ENCODE peak calls at places on chromosome 13, in six cellular contexts. One of them, this sample, is unnamed.

GRCh38 chr13:90205911-90206310 is 1141.6 kb upstream of the MIR17HG start:
- DNase-seq in activated naive CD8-positive, alpha-beta T cell treated with anti-CD3 and anti-CD28 coated beads for 36 hours: no peak
- DNase-seq in stimulated activated CD8-positive, alpha-beta memory T cell treated with anti-CD3 and anti-CD28 coated beads, Interleukin-7, amount 100 ng/mL, for 1 hour: no peak
- DNase-seq in HT1080: peak; percentile 2
- DNase-seq in NCI-H1092 treated with DMSO at 0.1 percent for 48 hours: no peak
- DNase-seq in activated CD8-positive, alpha-beta T cell treated with anti-CD3 and anti-CD28 coated beads, Interleukin-2, amount 10 ng/mL, durations not matched to agents 7 days and 5 days: no peak
- DNase-seq in this sample: no peak

GRCh38 chr13:100513987-100514670 is 74.5 kb downstream of the GGACT start:
- DNase-seq in activated naive CD8-positive, alpha-beta T cell treated with anti-CD3 and anti-CD28 coated beads for 36 hours: no peak
- DNase-seq in stimulated activated CD8-positive, alpha-beta memory T cell treated with anti-CD3 and anti-CD28 coated beads, Interleukin-7, amount 100 ng/mL, for 1 hour: no peak
- DNase-seq in HT1080: no peak
- DNase-seq in NCI-H1092 treated with DMSO at 0.1 percent for 48 hours: peak; percentile 90
- DNase-seq in activated CD8-positive, alpha-beta T cell treated with anti-CD3 and anti-CD28 coated beads, Interleukin-2, amount 10 ng/mL, durations not matched to agents 7 days and 5 days: no peak
- DNase-seq in this sample: no peak

GRCh38 chr13:110405597-110406450 is 98.7 kb downstream of the COL4A2 start:
- DNase-seq in activated naive CD8-positive, alpha-beta T cell treated with anti-CD3 and anti-CD28 coated beads for 36 hours: peak; percentile 26
- DNase-seq in stimulated activated CD8-positive, alpha-beta memory T cell treated with anti-CD3 and anti-CD28 coated beads, Interleukin-7, amount 100 ng/mL, for 1 hour: no peak
- DNase-seq in HT1080: peak; percentile 75
- DNase-seq in NCI-H1092 treated with DMSO at 0.1 percent for 48 hours: no peak
- DNase-seq in activated CD8-positive, alpha-beta T cell treated with anti-CD3 and anti-CD28 coated beads, Interleukin-2, amount 10 ng/mL, durations not matched to agents 7 days and 5 days: no peak
- DNase-seq in this sample: no peak

GRCh38 chr13:39815345-39816111 is 160.1 kb downstream of the COG6 start:
- DNase-seq in activated naive CD8-positive, alpha-beta T cell treated with anti-CD3 and anti-CD28 coated beads for 36 hours: no peak
- DNase-seq in stimulated activated CD8-positive, alpha-beta memory T cell treated with anti-CD3 and anti-CD28 coated beads, Interleukin-7, amount 100 ng/mL, for 1 hour: no peak
- DNase-seq in HT1080: no peak
- DNase-seq in NCI-H1092 treated with DMSO at 0.1 percent for 48 hours: no peak
- DNase-seq in activated CD8-positive, alpha-beta T cell treated with anti-CD3 and anti-CD28 coated beads, Interleukin-2, amount 10 ng/mL, durations not matched to agents 7 days and 5 days: no peak
- DNase-seq in this sample: no peak

GRCh38 chr13:93344048-93344447 is 117.4 kb downstream of the GPC6 start:
- DNase-seq in activated naive CD8-positive, alpha-beta T cell treated with anti-CD3 and anti-CD28 coated beads for 36 hours: no peak
- DNase-seq in stimulated activated CD8-positive, alpha-beta memory T cell treated with anti-CD3 and anti-CD28 coated beads, Interleukin-7, amount 100 ng/mL, for 1 hour: no peak
- DNase-seq in HT1080: no peak
- DNase-seq in NCI-H1092 treated with DMSO at 0.1 percent for 48 hours: no peak
- DNase-seq in activated CD8-positive, alpha-beta T cell treated with anti-CD3 and anti-CD28 coated beads, Interleukin-2, amount 10 ng/mL, durations not matched to agents 7 days and 5 days: no peak
- DNase-seq in this sample: no peak

GRCh38 chr13:51814825-51815650 is 11.1 kb upstream of the DHRS12 start:
- DNase-seq in activated naive CD8-positive, alpha-beta T cell treated with anti-CD3 and anti-CD28 coated beads for 36 hours: peak; percentile 74
- DNase-seq in stimulated activated CD8-positive, alpha-beta memory T cell treated with anti-CD3 and anti-CD28 coated beads, Interleukin-7, amount 100 ng/mL, for 1 hour: peak; percentile 61
- DNase-seq in HT1080: peak; percentile 68
- DNase-seq in NCI-H1092 treated with DMSO at 0.1 percent for 48 hours: peak; percentile 59
- DNase-seq in activated CD8-positive, alpha-beta T cell treated with anti-CD3 and anti-CD28 coated beads, Interleukin-2, amount 10 ng/mL, durations not matched to agents 7 days and 5 days: peak; percentile 88
- DNase-seq in this sample: peak; percentile 30

GRCh38 chr13:82356667-82357066 is 1525.6 kb downstream of the SLITRK1 start:
- DNase-seq in activated naive CD8-positive, alpha-beta T cell treated with anti-CD3 and anti-CD28 coated beads for 36 hours: no peak
- DNase-seq in stimulated activated CD8-positive, alpha-beta memory T cell treated with anti-CD3 and anti-CD28 coated beads, Interleukin-7, amount 100 ng/mL, for 1 hour: no peak
- DNase-seq in HT1080: peak; percentile 5
- DNase-seq in NCI-H1092 treated with DMSO at 0.1 percent for 48 hours: peak; percentile 18
- DNase-seq in activated CD8-positive, alpha-beta T cell treated with anti-CD3 and anti-CD28 coated beads, Interleukin-2, amount 10 ng/mL, durations not matched to agents 7 days and 5 days: no peak
- DNase-seq in this sample: no peak

GRCh38 chr13:96822900-96823299 is 171.4 kb downstream of the OXGR1 start:
- DNase-seq in activated naive CD8-positive, alpha-beta T cell treated with anti-CD3 and anti-CD28 coated beads for 36 hours: no peak
- DNase-seq in stimulated activated CD8-positive, alpha-beta memory T cell treated with anti-CD3 and anti-CD28 coated beads, Interleukin-7, amount 100 ng/mL, for 1 hour: no peak
- DNase-seq in HT1080: peak; percentile 47
- DNase-seq in NCI-H1092 treated with DMSO at 0.1 percent for 48 hours: peak; percentile 38
- DNase-seq in activated CD8-positive, alpha-beta T cell treated with anti-CD3 and anti-CD28 coated beads, Interleukin-2, amount 10 ng/mL, durations not matched to agents 7 days and 5 days: no peak
- DNase-seq in this sample: no peak

GRCh38 chr13:80630685-80631121 is 289.8 kb upstream of the SPRY2 start:
- DNase-seq in activated naive CD8-positive, alpha-beta T cell treated with anti-CD3 and anti-CD28 coated beads for 36 hours: no peak
- DNase-seq in stimulated activated CD8-positive, alpha-beta memory T cell treated with anti-CD3 and anti-CD28 coated beads, Interleukin-7, amount 100 ng/mL, for 1 hour: no peak
- DNase-seq in HT1080: peak; percentile 58
- DNase-seq in NCI-H1092 treated with DMSO at 0.1 percent for 48 hours: peak; percentile 31
- DNase-seq in activated CD8-positive, alpha-beta T cell treated with anti-CD3 and anti-CD28 coated beads, Interleukin-2, amount 10 ng/mL, durations not matched to agents 7 days and 5 days: no peak
- DNase-seq in this sample: no peak

GRCh38 chr13:113781571-113781970 is 22.5 kb downstream of the TMEM255B start:
- DNase-seq in activated naive CD8-positive, alpha-beta T cell treated with anti-CD3 and anti-CD28 coated beads for 36 hours: no peak
- DNase-seq in stimulated activated CD8-positive, alpha-beta memory T cell treated with anti-CD3 and anti-CD28 coated beads, Interleukin-7, amount 100 ng/mL, for 1 hour: no peak
- DNase-seq in HT1080: no peak
- DNase-seq in NCI-H1092 treated with DMSO at 0.1 percent for 48 hours: no peak
- DNase-seq in activated CD8-positive, alpha-beta T cell treated with anti-CD3 and anti-CD28 coated beads, Interleukin-2, amount 10 ng/mL, durations not matched to agents 7 days and 5 days: no peak
- DNase-seq in this sample: no peak

GRCh38 chr13:99812611-99813010 is 159.0 kb downstream of the ZIC5 start:
- DNase-seq in activated naive CD8-positive, alpha-beta T cell treated with anti-CD3 and anti-CD28 coated beads for 36 hours: no peak
- DNase-seq in stimulated activated CD8-positive, alpha-beta memory T cell treated with anti-CD3 and anti-CD28 coated beads, Interleukin-7, amount 100 ng/mL, for 1 hour: no peak
- DNase-seq in HT1080: peak; percentile 92
- DNase-seq in NCI-H1092 treated with DMSO at 0.1 percent for 48 hours: no peak
- DNase-seq in activated CD8-positive, alpha-beta T cell treated with anti-CD3 and anti-CD28 coated beads, Interleukin-2, amount 10 ng/mL, durations not matched to agents 7 days and 5 days: no peak
- DNase-seq in this sample: peak; percentile 97

GRCh38 chr13:39956036-39956435 is 300.6 kb downstream of the COG6 start:
- DNase-seq in activated naive CD8-positive, alpha-beta T cell treated with anti-CD3 and anti-CD28 coated beads for 36 hours: peak; percentile 47
- DNase-seq in stimulated activated CD8-positive, alpha-beta memory T cell treated with anti-CD3 and anti-CD28 coated beads, Interleukin-7, amount 100 ng/mL, for 1 hour: no peak
- DNase-seq in HT1080: no peak
- DNase-seq in NCI-H1092 treated with DMSO at 0.1 percent for 48 hours: no peak
- DNase-seq in activated CD8-positive, alpha-beta T cell treated with anti-CD3 and anti-CD28 coated beads, Interleukin-2, amount 10 ng/mL, durations not matched to agents 7 days and 5 days: peak; percentile 36
- DNase-seq in this sample: no peak

GRCh38 chr13:30373727-30374126 is 48.6 kb upstream of the UBE2L5 start:
- DNase-seq in activated naive CD8-positive, alpha-beta T cell treated with anti-CD3 and anti-CD28 coated beads for 36 hours: no peak
- DNase-seq in stimulated activated CD8-positive, alpha-beta memory T cell treated with anti-CD3 and anti-CD28 coated beads, Interleukin-7, amount 100 ng/mL, for 1 hour: no peak
- DNase-seq in HT1080: no peak
- DNase-seq in NCI-H1092 treated with DMSO at 0.1 percent for 48 hours: no peak
- DNase-seq in activated CD8-positive, alpha-beta T cell treated with anti-CD3 and anti-CD28 coated beads, Interleukin-2, amount 10 ng/mL, durations not matched to agents 7 days and 5 days: peak; percentile 60
- DNase-seq in this sample: no peak

GRCh38 chr13:76783798-76784197 is 102.4 kb downstream of the KCTD12 start:
- DNase-seq in activated naive CD8-positive, alpha-beta T cell treated with anti-CD3 and anti-CD28 coated beads for 36 hours: no peak
- DNase-seq in stimulated activated CD8-positive, alpha-beta memory T cell treated with anti-CD3 and anti-CD28 coated beads, Interleukin-7, amount 100 ng/mL, for 1 hour: no peak
- DNase-seq in HT1080: no peak
- DNase-seq in NCI-H1092 treated with DMSO at 0.1 percent for 48 hours: no peak
- DNase-seq in activated CD8-positive, alpha-beta T cell treated with anti-CD3 and anti-CD28 coated beads, Interleukin-2, amount 10 ng/mL, durations not matched to agents 7 days and 5 days: no peak
- DNase-seq in this sample: no peak

GRCh38 chr13:49063526-49063925 is 87.8 kb downstream of the FNDC3A start:
- DNase-seq in activated naive CD8-positive, alpha-beta T cell treated with anti-CD3 and anti-CD28 coated beads for 36 hours: no peak
- DNase-seq in stimulated activated CD8-positive, alpha-beta memory T cell treated with anti-CD3 and anti-CD28 coated beads, Interleukin-7, amount 100 ng/mL, for 1 hour: no peak
- DNase-seq in HT1080: no peak
- DNase-seq in NCI-H1092 treated with DMSO at 0.1 percent for 48 hours: no peak
- DNase-seq in activated CD8-positive, alpha-beta T cell treated with anti-CD3 and anti-CD28 coated beads, Interleukin-2, amount 10 ng/mL, durations not matched to agents 7 days and 5 days: no peak
- DNase-seq in this sample: no peak

GRCh38 chr13:114068723-114069322 is 63.6 kb downstream of the RASA3 start:
- DNase-seq in activated naive CD8-positive, alpha-beta T cell treated with anti-CD3 and anti-CD28 coated beads for 36 hours: no peak
- DNase-seq in stimulated activated CD8-positive, alpha-beta memory T cell treated with anti-CD3 and anti-CD28 coated beads, Interleukin-7, amount 100 ng/mL, for 1 hour: no peak
- DNase-seq in HT1080: no peak
- DNase-seq in NCI-H1092 treated with DMSO at 0.1 percent for 48 hours: no peak
- DNase-seq in activated CD8-positive, alpha-beta T cell treated with anti-CD3 and anti-CD28 coated beads, Interleukin-2, amount 10 ng/mL, durations not matched to agents 7 days and 5 days: no peak
- DNase-seq in this sample: no peak

GRCh38 chr13:29640665-29641064 is 45.2 kb upstream of the SLC7A1 start:
- DNase-seq in activated naive CD8-positive, alpha-beta T cell treated with anti-CD3 and anti-CD28 coated beads for 36 hours: no peak
- DNase-seq in stimulated activated CD8-positive, alpha-beta memory T cell treated with anti-CD3 and anti-CD28 coated beads, Interleukin-7, amount 100 ng/mL, for 1 hour: no peak
- DNase-seq in HT1080: no peak
- DNase-seq in NCI-H1092 treated with DMSO at 0.1 percent for 48 hours: no peak
- DNase-seq in activated CD8-positive, alpha-beta T cell treated with anti-CD3 and anti-CD28 coated beads, Interleukin-2, amount 10 ng/mL, durations not matched to agents 7 days and 5 days: no peak
- DNase-seq in this sample: no peak

GRCh38 chr13:70960841-70961443 is 852.7 kb upstream of the KLHL1 start:
- DNase-seq in activated naive CD8-positive, alpha-beta T cell treated with anti-CD3 and anti-CD28 coated beads for 36 hours: no peak
- DNase-seq in stimulated activated CD8-positive, alpha-beta memory T cell treated with anti-CD3 and anti-CD28 coated beads, Interleukin-7, amount 100 ng/mL, for 1 hour: no peak
- DNase-seq in HT1080: no peak
- DNase-seq in NCI-H1092 treated with DMSO at 0.1 percent for 48 hours: peak; percentile 53
- DNase-seq in activated CD8-positive, alpha-beta T cell treated with anti-CD3 and anti-CD28 coated beads, Interleukin-2, amount 10 ng/mL, durations not matched to agents 7 days and 5 days: peak; percentile 21
- DNase-seq in this sample: peak; percentile 11

GRCh38 chr13:70107498-70108271 is at the start of gene ATXN8OS:
- DNase-seq in activated naive CD8-positive, alpha-beta T cell treated with anti-CD3 and anti-CD28 coated beads for 36 hours: peak; percentile 0
- DNase-seq in stimulated activated CD8-positive, alpha-beta memory T cell treated with anti-CD3 and anti-CD28 coated beads, Interleukin-7, amount 100 ng/mL, for 1 hour: no peak
- DNase-seq in HT1080: no peak
- DNase-seq in NCI-H1092 treated with DMSO at 0.1 percent for 48 hours: peak; percentile 61
- DNase-seq in activated CD8-positive, alpha-beta T cell treated with anti-CD3 and anti-CD28 coated beads, Interleukin-2, amount 10 ng/mL, durations not matched to agents 7 days and 5 days: no peak
- DNase-seq in this sample: no peak

GRCh38 chr13:113052206-113052605 is 53.4 kb upstream of the F7 start:
- DNase-seq in activated naive CD8-positive, alpha-beta T cell treated with anti-CD3 and anti-CD28 coated beads for 36 hours: no peak
- DNase-seq in stimulated activated CD8-positive, alpha-beta memory T cell treated with anti-CD3 and anti-CD28 coated beads, Interleukin-7, amount 100 ng/mL, for 1 hour: no peak
- DNase-seq in HT1080: no peak
- DNase-seq in NCI-H1092 treated with DMSO at 0.1 percent for 48 hours: no peak
- DNase-seq in activated CD8-positive, alpha-beta T cell treated with anti-CD3 and anti-CD28 coated beads, Interleukin-2, amount 10 ng/mL, durations not matched to agents 7 days and 5 days: no peak
- DNase-seq in this sample: no peak

GRCh38 chr13:104286566-104287290 is 1220.5 kb upstream of the SLC10A2 start:
- DNase-seq in activated naive CD8-positive, alpha-beta T cell treated with anti-CD3 and anti-CD28 coated beads for 36 hours: no peak
- DNase-seq in stimulated activated CD8-positive, alpha-beta memory T cell treated with anti-CD3 and anti-CD28 coated beads, Interleukin-7, amount 100 ng/mL, for 1 hour: no peak
- DNase-seq in HT1080: no peak
- DNase-seq in NCI-H1092 treated with DMSO at 0.1 percent for 48 hours: peak; percentile 72
- DNase-seq in activated CD8-positive, alpha-beta T cell treated with anti-CD3 and anti-CD28 coated beads, Interleukin-2, amount 10 ng/mL, durations not matched to agents 7 days and 5 days: no peak
- DNase-seq in this sample: no peak

GRCh38 chr13:107421951-107422350 is 793.4 kb downstream of the LIG4 start:
- DNase-seq in activated naive CD8-positive, alpha-beta T cell treated with anti-CD3 and anti-CD28 coated beads for 36 hours: no peak
- DNase-seq in stimulated activated CD8-positive, alpha-beta memory T cell treated with anti-CD3 and anti-CD28 coated beads, Interleukin-7, amount 100 ng/mL, for 1 hour: no peak
- DNase-seq in HT1080: peak; percentile 45
- DNase-seq in NCI-H1092 treated with DMSO at 0.1 percent for 48 hours: no peak
- DNase-seq in activated CD8-positive, alpha-beta T cell treated with anti-CD3 and anti-CD28 coated beads, Interleukin-2, amount 10 ng/mL, durations not matched to agents 7 days and 5 days: no peak
- DNase-seq in this sample: peak; percentile 3

GRCh38 chr13:95352486-95352885 is 51.2 kb upstream of the ABCC4 start:
- DNase-seq in activated naive CD8-positive, alpha-beta T cell treated with anti-CD3 and anti-CD28 coated beads for 36 hours: no peak
- DNase-seq in stimulated activated CD8-positive, alpha-beta memory T cell treated with anti-CD3 and anti-CD28 coated beads, Interleukin-7, amount 100 ng/mL, for 1 hour: no peak
- DNase-seq in HT1080: peak; percentile 5
- DNase-seq in NCI-H1092 treated with DMSO at 0.1 percent for 48 hours: no peak
- DNase-seq in activated CD8-positive, alpha-beta T cell treated with anti-CD3 and anti-CD28 coated beads, Interleukin-2, amount 10 ng/mL, durations not matched to agents 7 days and 5 days: no peak
- DNase-seq in this sample: no peak

GRCh38 chr13:22848539-22849052 is 332.2 kb upstream of the SGCG start:
- DNase-seq in activated naive CD8-positive, alpha-beta T cell treated with anti-CD3 and anti-CD28 coated beads for 36 hours: no peak
- DNase-seq in stimulated activated CD8-positive, alpha-beta memory T cell treated with anti-CD3 and anti-CD28 coated beads, Interleukin-7, amount 100 ng/mL, for 1 hour: no peak
- DNase-seq in HT1080: peak; percentile 6
- DNase-seq in NCI-H1092 treated with DMSO at 0.1 percent for 48 hours: no peak
- DNase-seq in activated CD8-positive, alpha-beta T cell treated with anti-CD3 and anti-CD28 coated beads, Interleukin-2, amount 10 ng/mL, durations not matched to agents 7 days and 5 days: no peak
- DNase-seq in this sample: peak; percentile 11

GRCh38 chr13:108342369-108343289 is 73.1 kb downstream of the TNFSF13B start:
- DNase-seq in activated naive CD8-positive, alpha-beta T cell treated with anti-CD3 and anti-CD28 coated beads for 36 hours: no peak
- DNase-seq in stimulated activated CD8-positive, alpha-beta memory T cell treated with anti-CD3 and anti-CD28 coated beads, Interleukin-7, amount 100 ng/mL, for 1 hour: no peak
- DNase-seq in HT1080: peak; percentile 22
- DNase-seq in NCI-H1092 treated with DMSO at 0.1 percent for 48 hours: peak; percentile 22
- DNase-seq in activated CD8-positive, alpha-beta T cell treated with anti-CD3 and anti-CD28 coated beads, Interleukin-2, amount 10 ng/mL, durations not matched to agents 7 days and 5 days: no peak
- DNase-seq in this sample: peak; percentile 4

GRCh38 chr13:106610511-106610910 is 42.6 kb upstream of the ARGLU1 start:
- DNase-seq in activated naive CD8-positive, alpha-beta T cell treated with anti-CD3 and anti-CD28 coated beads for 36 hours: no peak
- DNase-seq in stimulated activated CD8-positive, alpha-beta memory T cell treated with anti-CD3 and anti-CD28 coated beads, Interleukin-7, amount 100 ng/mL, for 1 hour: no peak
- DNase-seq in HT1080: peak; percentile 89
- DNase-seq in NCI-H1092 treated with DMSO at 0.1 percent for 48 hours: no peak
- DNase-seq in activated CD8-positive, alpha-beta T cell treated with anti-CD3 and anti-CD28 coated beads, Interleukin-2, amount 10 ng/mL, durations not matched to agents 7 days and 5 days: no peak
- DNase-seq in this sample: peak; percentile 7

GRCh38 chr13:93867481-93867880 is 612.0 kb downstream of the DCT start:
- DNase-seq in activated naive CD8-positive, alpha-beta T cell treated with anti-CD3 and anti-CD28 coated beads for 36 hours: no peak
- DNase-seq in stimulated activated CD8-positive, alpha-beta memory T cell treated with anti-CD3 and anti-CD28 coated beads, Interleukin-7, amount 100 ng/mL, for 1 hour: no peak
- DNase-seq in HT1080: no peak
- DNase-seq in NCI-H1092 treated with DMSO at 0.1 percent for 48 hours: no peak
- DNase-seq in activated CD8-positive, alpha-beta T cell treated with anti-CD3 and anti-CD28 coated beads, Interleukin-2, amount 10 ng/mL, durations not matched to agents 7 days and 5 days: no peak
- DNase-seq in this sample: peak; percentile 13